ENCODE peak calls at places on chromosomes 11 and 22, in four cellular contexts. G, U, N and O are unnamed samples.

GRCh38 chr22:50691521-50691920 is 18.9 kb downstream of the SHANK3 start:
- DNase-seq in N (peak; percentile 34), G (peak; percentile 29), U (no peak), O (no peak)

GRCh38 chr11:119359365-119360229 is 13.1 kb upstream of the MFRP start:
- DNase-seq in G (no peak), U (no peak), N (no peak), O (peak; percentile 38)

GRCh38 chr22:37077802-37078448 is 26.4 kb downstream of the KCTD17 start:
- DNase-seq in G (peak; percentile 55), N (peak; percentile 61), U (peak; percentile 78), O (peak; percentile 83)

GRCh38 chr22:28172948-28173360 is 253.9 kb upstream of the PITPNB start:
- DNase-seq in G (no peak), U (peak; percentile 33), N (no peak), O (no peak)

GRCh38 chr22:42353883-42354727 is 78.1 kb downstream of the NFAM1 start:
- DNase-seq in N (no peak), U (peak; percentile 71), G (peak; percentile 97), O (no peak)

GRCh38 chr11:57546869-57547518 is 9.6 kb downstream of the SMTNL1 start:
- DNase-seq in N (peak; percentile 58), U (peak; percentile 60), G (peak; percentile 80), O (no peak)

GRCh38 chr22:38239101-38239761 is 33.6 kb downstream of the TMEM184B start:
- DNase-seq in U (peak; percentile 71), G (peak; percentile 37), N (no peak), O (no peak)

GRCh38 chr11:94400839-94401772 is at the start of gene GPR83:
- DNase-seq in N (peak; percentile 56), U (peak; percentile 29), G (peak; percentile 82), O (no peak)

GRCh38 chr11:132126973-132127900 is 756.8 kb downstream of the NTM start:
- DNase-seq in G (peak; percentile 57), U (peak; percentile 72), N (no peak), O (no peak)

GRCh38 chr11:108117746-108118371 is 3.5 kb upstream of the ACAT1 start:
- DNase-seq in G (peak; percentile 44), N (no peak), U (peak; percentile 47), O (no peak)

GRCh38 chr11:11406652-11407051 is 53.6 kb upstream of the CSNK2A3 start:
- DNase-seq in U (no peak), G (no peak), N (no peak), O (no peak)

GRCh38 chr22:45709004-45709739 is 37.5 kb downstream of the ATXN10 start:
- DNase-seq in U (no peak), N (no peak), G (no peak), O (no peak)

GRCh38 chr22:49099496-49100124 is 728.1 kb downstream of the BRD1 start:
- DNase-seq in N (no peak), U (peak; percentile 56), G (peak; percentile 13), O (no peak)

GRCh38 chr22:23834406-23834805 is 4.4 kb downstream of the DERL3 start:
- DNase-seq in U (no peak), G (no peak), N (no peak), O (no peak)

GRCh38 chr22:42560781-42561180 is 7.0 kb downstream of the SERHL2 start:
- DNase-seq in G (peak; percentile 77), N (no peak), U (no peak), O (no peak)

GRCh38 chr22:19556963-19557545 is 32.8 kb upstream of the CLDN5 start:
- DNase-seq in G (no peak), N (no peak), U (no peak), O (no peak)

GRCh38 chr11:13354335-13354734 is 76.7 kb downstream of the BMAL1 start:
- DNase-seq in G (peak; percentile 80), N (no peak), U (no peak), O (peak; percentile 21)

GRCh38 chr11:46363455-46363920 is 16.2 kb downstream of the DGKZ start:
- DNase-seq in N (no peak), G (no peak), U (no peak), O (no peak)

GRCh38 chr22:16601437-16602223 is 9.0 kb upstream of the CCT8L2 start:
- DNase-seq in G (no peak), U (no peak), N (no peak), O (no peak)
- H3K4me3 ChIP-seq in G (no peak overlapping the region), U (no peak overlapping the region), N (no peak overlapping the region), O (no peak overlapping the region)

DNA sequence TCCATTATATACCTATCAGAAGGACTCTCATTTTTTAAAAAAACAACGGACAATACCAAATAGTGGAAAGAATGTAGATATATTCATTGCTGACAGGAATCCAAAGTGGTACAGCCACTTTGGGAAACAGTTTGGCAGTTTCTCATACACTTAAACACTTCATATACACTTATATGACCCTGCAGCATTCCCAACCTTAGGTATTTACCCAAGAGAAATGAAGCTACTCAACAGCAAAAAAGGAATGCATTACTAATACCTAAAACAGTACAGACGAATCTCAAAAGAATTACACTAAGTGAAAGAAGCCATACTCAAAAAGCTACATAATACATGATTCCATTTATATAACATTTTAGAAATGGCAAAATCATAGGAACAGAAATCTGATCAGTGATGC is 51.5 kb downstream of the RBFOX2 start:
- DNase-seq in U (no peak), G (no peak), N (no peak), O (no peak)
- H3K27me3 ChIP-seq in U (no peaks in the 10 kb centered on the region), G (no peaks in the 10 kb centered on the region), N (no peaks in the 10 kb centered on the region), O (peaks cover 12% of the 10 kb centered on the region)

GRCh38 chr11:86698634-86699033 is 26.2 kb upstream of the ME3 start:
- DNase-seq in N (no peak), U (no peak), G (peak; percentile 44), O (no peak)

GRCh38 chr11:86693501-86693900 is 21.1 kb upstream of the ME3 start:
- DNase-seq in U (no peak), G (no peak), N (no peak), O (no peak)

GRCh38 chr11:86695391-86695790 is 23.0 kb upstream of the ME3 start:
- DNase-seq in U (no peak), N (no peak), G (no peak), O (no peak)

GRCh38 chr11:86696451-86696850 is 24.0 kb upstream of the ME3 start:
- DNase-seq in G (no peak), N (no peak), U (no peak), O (no peak)

DNA sequence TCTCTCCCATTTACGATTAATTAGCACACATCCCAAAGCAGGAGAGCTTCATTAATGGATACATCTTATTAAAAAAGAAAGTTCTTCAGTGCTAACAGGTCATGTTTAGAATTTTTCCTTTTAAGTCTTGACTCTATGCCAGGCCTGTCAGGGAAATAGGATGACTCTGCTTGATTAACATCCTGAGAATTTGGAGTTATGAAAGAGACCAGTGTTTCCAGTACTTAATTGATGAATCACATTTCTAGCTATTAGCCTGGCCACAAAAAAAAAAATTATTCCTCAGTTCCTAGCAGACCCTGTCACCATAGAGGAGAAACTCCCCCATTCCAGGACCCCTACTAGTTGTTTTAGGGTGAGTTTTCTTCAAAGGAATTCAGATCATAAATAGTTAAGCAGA is 23.6 kb upstream of the ME3 start:
- DNase-seq in G (no peak), N (no peak), U (peak; percentile 44), O (no peak)
- H3K4me3 ChIP-seq in G (no peak overlapping the region), N (no peak overlapping the region), U (no peak overlapping the region), O (no peak overlapping the region)

GRCh38 chr22:21989049-21989448 is 6.5 kb upstream of the TOP3B start:
- DNase-seq in U (no peak), G (no peak), N (no peak), O (no peak)

GRCh38 chr22:21991774-21992173 is 9.2 kb upstream of the TOP3B start:
- DNase-seq in U (no peak), N (no peak), G (no peak), O (no peak)

GRCh38 chr22:21992593-21993237 is 10.1 kb upstream of the TOP3B start:
- DNase-seq in N (no peak), U (no peak), G (no peak), O (no peak)

GRCh38 chr22:21991309-21991596 is 8.7 kb upstream of the TOP3B start:
- DNase-seq in G (no peak), U (no peak), N (no peak), O (no peak)

GRCh38 chr22:21990449-21991308 is 8.1 kb upstream of the TOP3B start:
- DNase-seq in U (no peak), G (no peak), N (no peak), O (no peak)
- H3K27me3 ChIP-seq in U (no peaks in the 10 kb centered on the region), G (no peaks in the 10 kb centered on the region), N (no peaks in the 10 kb centered on the region), O (no peaks in the 10 kb centered on the region)

GRCh38 chr11:134068829-134069425 is at the start of gene JAM3:
- DNase-seq in U (peak; percentile 96), G (peak; percentile 97), N (peak; percentile 66), O (peak; percentile 89)
- H3K4me3 ChIP-seq in U (peak within 1 kb of the TSS; percentile 80), G (peak within 1 kb of the TSS; percentile 96), N (no peak within 1 kb of the TSS), O (no peak within 1 kb of the TSS)

DNA sequence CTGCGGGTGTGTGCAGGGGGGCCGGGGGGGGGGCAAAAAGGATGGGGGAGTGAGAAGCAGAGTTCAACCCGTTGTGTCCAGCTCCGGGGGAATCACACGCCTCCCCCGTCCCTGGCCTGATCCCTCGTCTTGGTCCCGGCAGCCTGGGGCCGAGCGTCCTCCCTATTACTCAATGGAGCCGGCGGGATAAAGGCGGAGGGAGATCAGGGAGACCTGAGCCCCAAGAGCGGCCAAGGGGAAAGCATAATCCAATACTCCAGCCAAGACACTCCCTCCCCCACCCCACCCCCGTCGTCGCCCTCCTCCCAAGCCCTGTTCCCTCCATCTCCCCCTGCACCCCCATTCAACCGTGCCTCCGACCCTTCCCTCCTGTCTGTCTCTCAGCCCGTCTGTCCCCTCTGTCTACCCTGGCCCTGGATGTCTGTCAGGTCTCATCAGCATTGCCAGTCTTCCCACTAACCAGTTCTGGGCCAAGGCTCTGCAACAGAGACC is 2.6 kb downstream of the PHOX2A start:
- DNase-seq in G (no peak), N (peak; percentile 39), U (no peak), O (no peak)
- H3K27me3 ChIP-seq in G (peaks cover 44% of the 10 kb centered on the region), N (no peaks in the 10 kb centered on the region), U (peaks cover 77% of the 10 kb centered on the region), O (peaks cover 22% of the 10 kb centered on the region)

DNA sequence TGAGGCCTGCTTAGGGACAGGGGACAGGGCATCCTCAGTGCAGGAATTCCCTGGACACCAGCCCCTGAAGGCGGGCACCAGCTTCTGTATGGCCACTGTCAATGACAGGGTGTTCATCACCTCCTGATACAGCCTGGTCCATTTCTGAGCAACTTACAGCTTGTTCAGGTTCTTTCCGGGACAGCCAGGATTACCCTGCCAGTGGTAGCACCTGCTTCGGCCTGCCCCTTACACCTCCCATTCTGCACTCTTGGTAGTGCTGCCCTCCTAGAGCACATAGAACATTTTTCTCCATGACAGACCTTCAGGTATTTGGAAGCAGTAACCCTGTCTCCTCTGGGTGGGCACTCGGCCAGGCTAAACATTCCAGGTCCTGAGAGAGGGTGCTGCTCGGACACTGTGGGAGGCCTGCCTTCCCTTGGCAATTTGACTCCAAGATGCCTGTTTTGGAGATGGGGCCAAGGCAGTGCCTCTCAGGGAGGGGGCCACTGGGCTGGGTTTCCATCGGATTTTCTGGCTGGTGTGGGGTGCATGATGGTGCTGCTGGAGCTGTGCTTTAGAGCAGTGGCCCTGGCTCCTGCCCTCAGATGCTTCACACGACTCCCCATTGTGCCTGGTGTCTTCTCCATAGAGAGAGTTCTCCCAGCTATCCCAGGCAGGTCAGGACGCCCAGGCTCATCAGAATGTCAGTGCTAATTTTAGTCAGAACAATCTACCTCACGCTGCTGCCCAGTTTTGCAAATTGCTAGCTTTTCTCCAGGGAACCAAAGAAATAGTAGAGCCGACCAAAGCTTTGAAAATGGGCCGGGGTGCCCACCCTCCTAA is 1.2 kb downstream of the GAL3ST3 start:
- DNase-seq in N (no peak), G (no peak), U (no peak), O (no peak)
- H3K4me3 ChIP-seq in N (no peak overlapping the region), G (no peak overlapping the region), U (no peak overlapping the region), O (no peak overlapping the region)